ENCODE peak calls at places on chromosomes 12 and 14, in seven cellular contexts. J is CD8-positive, alpha-beta T cell; T is activated naive CD8-positive, alpha-beta T cell treated with anti-CD3 and anti-CD28 coated beads, Interleukin-2, amount 50 U/mL, for 24 hours; E is GM23248; Y is effector memory CD8-positive, alpha-beta T cell; U is AG08396; W is tibial nerve. F is an unnamed sample.

GRCh38 chr12:42426733-42427132 is 100.8 kb downstream of the PPHLN1 start:
- DNase-seq in J (no peak), T (no peak), E (peak), Y (no peak), U (no peak), W (no peak), F (peak)

GRCh38 chr14:24459331-24459730 is 16.8 kb upstream of the SDR39U1 start:
- DNase-seq in J (no peak), T (no peak), E (no peak), Y (no peak), U (no peak), W (no peak), F (no peak)

GRCh38 chr12:77339610-77340009 is 274.2 kb upstream of the E2F7 start:
- DNase-seq in J (no peak), T (no peak), E (peak), Y (no peak), U (peak), W (no peak), F (no peak)

GRCh38 chr12:113405687-113406086 is 2.0 kb upstream of the SDS start:
- DNase-seq in J (no peak), T (no peak), E (no peak), Y (no peak), U (no peak), W (no peak), F (no peak)

GRCh38 chr12:84924956-84925355 is 12.4 kb upstream of the SLC6A15 start:
- DNase-seq in J (no peak), T (no peak), E (peak), Y (no peak), U (no peak), W (no peak), F (peak)

GRCh38 chr12:132602578-132603239 is 7.7 kb downstream of the LRCOL1 start:
- DNase-seq in J (no peak), T (no peak), E (no peak), Y (no peak), U (no peak), W (no peak), F (peak)

GRCh38 chr14:92549096-92549852 is 35.7 kb downstream of the RIN3 start:
- DNase-seq in J (no peak), T (no peak), E (peak), Y (no peak), U (no peak), W (no peak), F (no peak)

GRCh38 chr12:76921891-76922664 is 43.3 kb upstream of the CSRP2 start:
- DNase-seq in J (no peak), T (no peak), E (peak), Y (no peak), U (no peak), W (no peak), F (no peak)

GRCh38 chr12:96434107-96434506 is 33.9 kb upstream of the CDK17 start:
- DNase-seq in J (peak), T (peak), E (peak), Y (peak), U (peak), W (no peak), F (peak)

GRCh38 chr14:36493761-36494160 is 26.3 kb downstream of the NKX2-1 start:
- DNase-seq in J (no peak), T (no peak), E (no peak), Y (no peak), U (no peak), W (no peak), F (no peak)

GRCh38 chr14:21018286-21018685 is 6.6 kb downstream of the NDRG2 start:
- DNase-seq in J (no peak), T (no peak), E (no peak), Y (no peak), U (no peak), W (no peak), F (no peak)

GRCh38 chr12:1993871-1994371 is 10.3 kb downstream of the DCP1B start:
- DNase-seq in J (no peak), T (no peak), E (peak), Y (peak), U (peak), W (no peak), F (peak)

GRCh38 chr12:49930515-49931288 is 19.8 kb upstream of the AQP2 start:
- DNase-seq in J (no peak), T (no peak), E (peak), Y (no peak), U (peak), W (no peak), F (peak)

GRCh38 chr14:101241147-101241546 is 320.1 kb upstream of the DIO3 start:
- DNase-seq in J (no peak), T (no peak), E (no peak), Y (no peak), U (no peak), W (no peak), F (no peak)

GRCh38 chr14:30357791-30358190 is 201.2 kb upstream of the G2E3 start:
- DNase-seq in J (no peak), T (no peak), E (no peak), Y (no peak), U (no peak), W (no peak), F (no peak)

GRCh38 chr14:33057585-33057984 is 118.9 kb downstream of the NPAS3 start:
- DNase-seq in J (no peak), T (no peak), E (no peak), Y (no peak), U (no peak), W (no peak), F (no peak)

GRCh38 chr14:105337966-105338365 is 23.4 kb downstream of the PACS2 start:
- DNase-seq in J (no peak), T (no peak), E (no peak), Y (no peak), U (no peak), W (no peak), F (no peak)

GRCh38 chr12:5470221-5470620 is 38.3 kb downstream of the NTF3 start:
- DNase-seq in J (no peak), T (no peak), E (no peak), Y (no peak), U (no peak), W (no peak), F (no peak)

GRCh38 chr14:70995671-70996070 is 88.4 kb downstream of the PCNX1 start:
- DNase-seq in J (no peak), T (no peak), E (peak), Y (no peak), U (no peak), W (no peak), F (no peak)

GRCh38 chr12:3336606-3337311 is 154.2 kb upstream of the PRMT8 start:
- DNase-seq in J (no peak), T (no peak), E (no peak), Y (no peak), U (no peak), W (peak), F (peak)

GRCh38 chr12:39616251-39616650 is 3.4 kb downstream of the ABCD2 start:
- DNase-seq in J (no peak), T (no peak), E (no peak), Y (no peak), U (no peak), W (no peak), F (no peak)

GRCh38 chr12:69994593-69995222 is 169.7 kb downstream of the MYRFL start:
- DNase-seq in J (no peak), T (no peak), E (no peak), Y (no peak), U (no peak), W (no peak), F (peak)

GRCh38 chr14:36070056-36071043 is 106.2 kb downstream of the PTCSC3 start:
- DNase-seq in J (no peak), T (peak), E (peak), Y (no peak), U (peak), W (peak), F (peak)

GRCh38 chr12:125187780-125188741 is 122.8 kb downstream of the AACS start:
- DNase-seq in J (no peak), T (no peak), E (no peak), Y (no peak), U (no peak), W (no peak), F (no peak)

GRCh38 chr14:106551265-106551664 is 1024.9 kb downstream of the TMEM121 start:
- DNase-seq in J (no peak), T (no peak), E (no peak), Y (no peak), U (no peak), W (no peak), F (no peak)

GRCh38 chr12:58034311-58034710 is 92.9 kb downstream of the ATP23 start:
- DNase-seq in J (no peak), T (no peak), E (no peak), Y (no peak), U (no peak), W (no peak), F (no peak)

GRCh38 chr12:52522346-52523011 is 2.3 kb upstream of the KRT5 start:
- DNase-seq in J (no peak), T (no peak), E (peak), Y (no peak), U (no peak), W (no peak), F (no peak)

GRCh38 chr12:9381619-9382018 is 173.4 kb upstream of the PZP start:
- DNase-seq in J (no peak), T (no peak), E (no peak), Y (no peak), U (no peak), W (no peak), F (peak)

GRCh38 chr14:92516966-92517350 is 3.4 kb downstream of the RIN3 start:
- DNase-seq in J (no peak), T (peak), E (no peak), Y (no peak), U (no peak), W (no peak), F (no peak)

GRCh38 chr12:96368233-96368632 is 32.0 kb downstream of the CDK17 start:
- DNase-seq in J (no peak), T (no peak), E (peak), Y (no peak), U (no peak), W (no peak), F (no peak)

GRCh38 chr14:77212933-77213656 is 31.5 kb downstream of the TMEM63C start:
- DNase-seq in J (no peak), T (peak), E (peak), Y (peak), U (peak), W (no peak), F (peak)

GRCh38 chr12:22529281-22530060 is 14.9 kb downstream of the C2CD5 start:
- DNase-seq in J (no peak), T (no peak), E (peak), Y (no peak), U (no peak), W (no peak), F (peak)

GRCh38 chr12:46556105-46556559 is 183.6 kb upstream of the SLC38A2 start:
- DNase-seq in J (no peak), T (no peak), E (peak), Y (no peak), U (peak), W (no peak), F (peak)

GRCh38 chr12:17381211-17381610 is 708.8 kb downstream of the RERGL start:
- DNase-seq in J (no peak), T (no peak), E (no peak), Y (no peak), U (no peak), W (no peak), F (peak)